ENCODE peak calls at places on chromosomes 7 and 10, in six cellular contexts. S is ELF-1, Z is mesothelial cell of epicardium, O is HFFc6, N is NCI-H748 treated with DMSO at 0.1 percent for 48 hours, Y is naive B cell. M is an unnamed sample.

GRCh38 chr7:55441668-55442305 is 76.7 kb downstream of the LANCL2 start:
- DNase-seq in Z (no peak), Y (no peak), O (peak), S (no peak), N (no peak), M (no peak)

GRCh38 chr7:157550300-157551275 is 213.8 kb downstream of the DNAJB6 start:
- DNase-seq in Z (no peak), S (no peak), Y (no peak), O (no peak), N (no peak), M (no peak)

GRCh38 chr7:99839560-99840011 is 11.8 kb downstream of the CYP3A43 start:
- DNase-seq in Z (no peak), S (peak), O (no peak), Y (no peak), N (peak), M (no peak)

GRCh38 chr7:27459021-27459728 is 203.5 kb downstream of the HIBADH start:
- DNase-seq in Y (no peak), O (no peak), S (no peak), Z (no peak), N (no peak), M (no peak)

GRCh38 chr7:116616555-116617059 is 55.4 kb upstream of the MET start:
- DNase-seq in Y (no peak), Z (no peak), S (no peak), O (peak), N (no peak), M (no peak)

GRCh38 chr10:6507311-6507710 is 72.8 kb downstream of the PRKCQ start:
- DNase-seq in S (no peak), N (no peak), Z (no peak), O (no peak), Y (no peak), M (no peak)

GRCh38 chr7:3436746-3437145 is 135.7 kb downstream of the SDK1 start:
- DNase-seq in O (no peak), S (no peak), Z (no peak), N (no peak), Y (no peak), M (no peak)

GRCh38 chr10:119625570-119626280 is 25.5 kb upstream of the BAG3 start:
- DNase-seq in O (no peak), Y (no peak), N (no peak), S (no peak), Z (no peak), M (no peak)

GRCh38 chr10:86520871-86521619 is 547 bp downstream of the WAPL start:
- DNase-seq in S (peak), Y (no peak), Z (peak), N (peak), O (peak), M (no peak)

GRCh38 chr10:51137741-51138529 is 63.6 kb downstream of the PRKG1 start:
- DNase-seq in O (peak), Z (no peak), N (no peak), Y (no peak), S (no peak), M (no peak)

GRCh38 chr7:11607676-11608075 is 224.3 kb downstream of the THSD7A start:
- DNase-seq in S (no peak), O (no peak), Y (no peak), N (peak), Z (no peak), M (no peak)

GRCh38 chr10:89201345-89202032 is 5.6 kb downstream of the CH25H start:
- DNase-seq in N (no peak), Y (no peak), Z (no peak), O (no peak), S (no peak), M (no peak)

GRCh38 chr7:69732203-69732602 is 133.9 kb downstream of the AUTS2 start:
- DNase-seq in Z (no peak), N (no peak), Y (no peak), S (no peak), O (no peak), M (no peak)

M was measured in D721Med.